ENCODE peak calls at places on chromosomes 2 and 18, in ten cellular contexts. Z, H, B, Q, K, D, E, L, F and P are unnamed samples.

GRCh38 chr2:101106453-101107181 is 44.6 kb downstream of the TBC1D8 start:
- DNase-seq in Z (no peak), H (no peak), B (no peak), Q (no peak), K (no peak), D (no peak), E (peak), L (no peak), F (no peak), P (peak)

GRCh38 chr2:28674062-28674712 is 77.4 kb upstream of the PPP1CB start:
- DNase-seq in Z (no peak), H (peak), B (no peak), Q (no peak), K (no peak), D (no peak), E (no peak), L (no peak), F (no peak), P (peak)

GRCh38 chr18:73646772-73647171 is 500.9 kb downstream of the FBXO15 start:
- DNase-seq in Z (no peak), H (peak), B (no peak), Q (no peak), K (no peak), D (no peak), E (no peak), L (no peak), F (no peak), P (no peak)

GRCh38 chr2:177244244-177244771 is 20.2 kb downstream of the NFE2L2 start:
- DNase-seq in Z (no peak), H (no peak), B (no peak), Q (no peak), K (no peak), D (no peak), E (no peak), L (no peak), F (no peak), P (no peak)

GRCh38 chr2:28665041-28665704 is 86.5 kb upstream of the PPP1CB start:
- DNase-seq in Z (no peak), H (peak), B (peak), Q (no peak), K (no peak), D (no peak), E (no peak), L (peak), F (no peak), P (peak)

GRCh38 chr2:28736034-28736433 is 15.6 kb upstream of the PPP1CB start:
- DNase-seq in Z (no peak), H (no peak), B (peak), Q (no peak), K (no peak), D (no peak), E (peak), L (peak), F (no peak), P (peak)

GRCh38 chr2:157508676-157509075 is 64.8 kb upstream of the CYTIP start:
- DNase-seq in Z (no peak), H (no peak), B (no peak), Q (no peak), K (no peak), D (no peak), E (no peak), L (no peak), F (no peak), P (no peak)

GRCh38 chr18:49212819-49213218 is 247.6 kb downstream of the DYM start:
- DNase-seq in Z (no peak), H (peak), B (peak), Q (no peak), K (no peak), D (no peak), E (no peak), L (no peak), F (no peak), P (no peak)

GRCh38 chr2:36329746-36330145 is 25.8 kb upstream of the CRIM1 start:
- DNase-seq in Z (no peak), H (peak), B (peak), Q (no peak), K (no peak), D (peak), E (no peak), L (no peak), F (no peak), P (no peak)

GRCh38 chr2:107320881-107321280 is 434.9 kb upstream of the ST6GAL2 start:
- DNase-seq in Z (no peak), H (no peak), B (no peak), Q (no peak), K (no peak), D (no peak), E (no peak), L (no peak), F (no peak), P (no peak)

GRCh38 chr2:177906041-177906718 is 166.4 kb downstream of the PDE11A start:
- DNase-seq in Z (peak), H (peak), B (peak), Q (peak), K (peak), D (peak), E (peak), L (no peak), F (peak), P (peak)

GRCh38 chr18:25516747-25517498 is 165.0 kb upstream of the ZNF521 start:
- DNase-seq in Z (no peak), H (no peak), B (no peak), Q (no peak), K (no peak), D (no peak), E (no peak), L (no peak), F (no peak), P (no peak)

GRCh38 chr2:146721486-146721885 is 1123.3 kb upstream of the ACVR2A start:
- DNase-seq in Z (no peak), H (no peak), B (no peak), Q (no peak), K (no peak), D (no peak), E (no peak), L (no peak), F (no peak), P (peak)

GRCh38 chr18:55833543-55833942 is 245.6 kb upstream of the TCF4 start:
- DNase-seq in Z (no peak), H (peak), B (peak), Q (no peak), K (no peak), D (no peak), E (no peak), L (no peak), F (peak), P (no peak)

GRCh38 chr18:46334200-46334553 is 230.0 kb downstream of the HAUS1 start:
- DNase-seq in Z (no peak), H (no peak), B (no peak), Q (peak), K (no peak), D (no peak), E (no peak), L (no peak), F (no peak), P (no peak)

GRCh38 chr2:196415384-196415783 is 224.1 kb upstream of the CCDC150 start:
- DNase-seq in Z (no peak), H (no peak), B (no peak), Q (no peak), K (no peak), D (no peak), E (no peak), L (no peak), F (no peak), P (no peak)

GRCh38 chr2:226403360-226403759 is 396.3 kb downstream of the IRS1 start:
- DNase-seq in Z (no peak), H (peak), B (no peak), Q (no peak), K (no peak), D (no peak), E (no peak), L (no peak), F (no peak), P (no peak)

GRCh38 chr2:12719400-12720104 is 2.8 kb downstream of the TRIB2 start:
- DNase-seq in Z (no peak), H (peak), B (peak), Q (no peak), K (no peak), D (no peak), E (no peak), L (no peak), F (no peak), P (no peak)

GRCh38 chr2:135183822-135184221 is 131.7 kb downstream of the RAB3GAP1 start:
- DNase-seq in Z (no peak), H (no peak), B (no peak), Q (no peak), K (no peak), D (no peak), E (no peak), L (no peak), F (no peak), P (no peak)

GRCh38 chr2:65918760-65919187 is 486.4 kb upstream of the SPRED2 start:
- DNase-seq in Z (no peak), H (no peak), B (no peak), Q (no peak), K (no peak), D (peak), E (no peak), L (no peak), F (peak), P (no peak)

GRCh38 chr2:20625920-20626697 is 24.8 kb downstream of the HS1BP3 start:
- DNase-seq in Z (no peak), H (peak), B (no peak), Q (no peak), K (no peak), D (no peak), E (peak), L (peak), F (no peak), P (peak)

GRCh38 chr2:203596183-203596582 is 61.1 kb upstream of the RAPH1 start:
- DNase-seq in Z (no peak), H (no peak), B (no peak), Q (no peak), K (no peak), D (no peak), E (peak), L (no peak), F (no peak), P (no peak)

GRCh38 chr18:58924473-58924872 is 59.8 kb downstream of the ZNF532 start:
- DNase-seq in Z (no peak), H (no peak), B (no peak), Q (no peak), K (no peak), D (no peak), E (no peak), L (no peak), F (no peak), P (no peak)

GRCh38 chr18:10745232-10745631 is 219.4 kb downstream of the NAPG start:
- DNase-seq in Z (no peak), H (no peak), B (no peak), Q (no peak), K (no peak), D (no peak), E (no peak), L (no peak), F (no peak), P (no peak)

GRCh38 chr2:208280933-208281332 is 14.9 kb downstream of the PIKFYVE start:
- DNase-seq in Z (no peak), H (peak), B (peak), Q (no peak), K (no peak), D (no peak), E (no peak), L (no peak), F (no peak), P (no peak)

GRCh38 chr18:79537758-79538157 is 141.8 kb upstream of the CTDP1 start:
- DNase-seq in Z (no peak), H (no peak), B (no peak), Q (no peak), K (no peak), D (no peak), E (no peak), L (no peak), F (no peak), P (no peak)

GRCh38 chr2:109558076-109558882 is 55.5 kb downstream of the SEPTIN10 start:
- DNase-seq in Z (no peak), H (peak), B (peak), Q (no peak), K (no peak), D (peak), E (peak), L (no peak), F (peak), P (peak)

GRCh38 chr2:74328074-74328473 is 15.1 kb downstream of the SLC4A5 start:
- DNase-seq in Z (no peak), H (no peak), B (no peak), Q (no peak), K (peak), D (peak), E (no peak), L (no peak), F (no peak), P (no peak)

GRCh38 chr18:68942230-68942629 is 144.3 kb downstream of the CCDC102B start:
- DNase-seq in Z (no peak), H (no peak), B (no peak), Q (no peak), K (no peak), D (no peak), E (no peak), L (no peak), F (no peak), P (no peak)

GRCh38 chr18:28183418-28184078 is 6.6 kb upstream of the CDH2 start:
- DNase-seq in Z (no peak), H (no peak), B (no peak), Q (no peak), K (no peak), D (no peak), E (no peak), L (no peak), F (peak), P (no peak)

GRCh38 chr2:62369549-62370164 is 136.3 kb downstream of the TMEM17 start:
- DNase-seq in Z (no peak), H (no peak), B (no peak), Q (no peak), K (no peak), D (no peak), E (no peak), L (no peak), F (peak), P (no peak)

GRCh38 chr2:237691200-237691907 is 64.0 kb downstream of the LRRFIP1 start:
- DNase-seq in Z (no peak), H (no peak), B (no peak), Q (no peak), K (peak), D (peak), E (no peak), L (no peak), F (peak), P (no peak)

GRCh38 chr2:172285010-172285621 is 142.3 kb upstream of the ITGA6 start:
- DNase-seq in Z (no peak), H (peak), B (peak), Q (no peak), K (peak), D (peak), E (no peak), L (peak), F (no peak), P (no peak)

GRCh38 chr2:97936199-97936598 is 59.5 kb downstream of the TMEM131 start:
- DNase-seq in Z (no peak), H (no peak), B (no peak), Q (no peak), K (peak), D (peak), E (peak), L (no peak), F (peak), P (no peak)

GRCh38 chr2:70861774-70862644 is 26.4 kb upstream of the CD207 start:
- DNase-seq in Z (peak), H (peak), B (peak), Q (peak), K (peak), D (peak), E (peak), L (peak), F (peak), P (peak)

GRCh38 chr2:185919155-185919554 is 180.6 kb downstream of the FSIP2 start:
- DNase-seq in Z (no peak), H (peak), B (no peak), Q (no peak), K (no peak), D (no peak), E (no peak), L (no peak), F (no peak), P (no peak)

GRCh38 chr18:12819330-12819729 is 64.7 kb downstream of the PTPN2 start:
- DNase-seq in Z (no peak), H (no peak), B (no peak), Q (no peak), K (no peak), D (no peak), E (no peak), L (no peak), F (no peak), P (no peak)

GRCh38 chr2:45577426-45577825 is 33.6 kb downstream of the SRBD1 start:
- DNase-seq in Z (no peak), H (no peak), B (peak), Q (no peak), K (no peak), D (no peak), E (no peak), L (no peak), F (no peak), P (no peak)

GRCh38 chr2:100945930-100946607 is 56.0 kb upstream of the RPL31 start:
- DNase-seq in Z (no peak), H (no peak), B (no peak), Q (no peak), K (no peak), D (no peak), E (no peak), L (no peak), F (no peak), P (peak)

GRCh38 chr18:21085579-21086161 is 25.9 kb downstream of the ROCK1 start:
- DNase-seq in Z (no peak), H (no peak), B (no peak), Q (no peak), K (no peak), D (no peak), E (no peak), L (no peak), F (no peak), P (no peak)